ENCODE peak calls at places on chromosome 7, in four cellular contexts. G is A549, O is K562, A is HepG2. C is an unnamed sample.

GRCh38 chr7:127791790-127792189 is 139.8 kb downstream of the SND1 start:
- DNase-seq in A (no peak), O (no peak), G (no peak), C (no peak)

GRCh38 chr7:24980695-24981543 is 941 bp upstream of the OSBPL3 start:
- DNase-seq in G (peak; percentile 34), O (no peak), A (no peak), C (no peak)

GRCh38 chr7:18357691-18358090 is 137.9 kb upstream of the HDAC9 start:
- DNase-seq in A (no peak), O (no peak), G (peak; percentile 8), C (no peak)

GRCh38 chr7:140275069-140275961 is 98.5 kb upstream of the KDM7A start:
- DNase-seq in O (peak; percentile 66), A (no peak), G (no peak), C (no peak)

GRCh38 chr7:43166686-43167085 is 54.2 kb downstream of the HECW1 start:
- DNase-seq in A (no peak), O (no peak), G (no peak), C (no peak)

GRCh38 chr7:18312482-18312881 is 183.1 kb upstream of the HDAC9 start:
- DNase-seq in G (no peak), A (no peak), O (no peak), C (no peak)

GRCh38 chr7:103114576-103115008 is 34.3 kb downstream of the NAPEPLD start:
- DNase-seq in A (no peak), G (no peak), O (no peak), C (no peak)

GRCh38 chr7:139915864-139916716 is 87.0 kb downstream of the TBXAS1 start:
- DNase-seq in O (peak; percentile 94), A (no peak), G (peak; percentile 88), C (peak; percentile 91)

GRCh38 chr7:30816291-30817059 is 45.3 kb downstream of the MINDY4 start:
- DNase-seq in A (no peak), O (no peak), G (no peak), C (no peak)

GRCh38 chr7:24334012-24334411 is 50.0 kb downstream of the NPY start:
- DNase-seq in A (no peak), O (no peak), G (no peak), C (no peak)

GRCh38 chr7:127064-127598 is 65.2 kb upstream of the FAM20C start:
- DNase-seq in G (no peak), O (no peak), A (no peak), C (no peak)

GRCh38 chr7:82578430-82578829 is 134.9 kb upstream of the CACNA2D1 start:
- DNase-seq in G (peak; percentile 23), A (no peak), O (no peak), C (no peak)

GRCh38 chr7:140972876-140973829 is 41.6 kb downstream of the MRPS33 start:
- DNase-seq in G (no peak), O (no peak), A (peak; percentile 90), C (no peak)

GRCh38 chr7:80829527-80829926 is 89.3 kb downstream of the SEMA3C start:
- DNase-seq in A (no peak), O (no peak), G (no peak), C (no peak)

GRCh38 chr7:41416208-41416595 is 286.7 kb downstream of the INHBA start:
- DNase-seq in G (no peak), O (no peak), A (no peak), C (no peak)

GRCh38 chr7:7681191-7681935 is 37.0 kb downstream of the RPA3 start:
- DNase-seq in G (peak; percentile 58), O (no peak), A (peak; percentile 50), C (peak; percentile 56)

GRCh38 chr7:139635521-139636240 is 112.2 kb downstream of the CLEC2L start:
- DNase-seq in O (no peak), G (no peak), A (no peak), C (no peak)

GRCh38 chr7:76002139-76002538 is 7.7 kb upstream of the TMEM120A start:
- DNase-seq in O (no peak), G (no peak), A (no peak), C (no peak)

GRCh38 chr7:136079066-136079465 is 101.9 kb upstream of the MTPN start:
- DNase-seq in O (no peak), A (no peak), G (no peak), C (no peak)
- TF ChIP-seq POLR2AphosphoS2 in O (no peak), A (no peak), G (no peak), C (no peak)

GRCh38 chr7:70533614-70534013 is 598.3 kb upstream of the GALNT17 start:
- DNase-seq in O (no peak), G (no peak), A (no peak), C (no peak)

GRCh38 chr7:70527489-70527888 is 604.5 kb upstream of the GALNT17 start:
- DNase-seq in G (no peak), O (no peak), A (no peak), C (no peak)

GRCh38 chr7:70525991-70526390 is 606.0 kb upstream of the GALNT17 start:
- DNase-seq in O (no peak), G (no peak), A (no peak), C (no peak)

DNA sequence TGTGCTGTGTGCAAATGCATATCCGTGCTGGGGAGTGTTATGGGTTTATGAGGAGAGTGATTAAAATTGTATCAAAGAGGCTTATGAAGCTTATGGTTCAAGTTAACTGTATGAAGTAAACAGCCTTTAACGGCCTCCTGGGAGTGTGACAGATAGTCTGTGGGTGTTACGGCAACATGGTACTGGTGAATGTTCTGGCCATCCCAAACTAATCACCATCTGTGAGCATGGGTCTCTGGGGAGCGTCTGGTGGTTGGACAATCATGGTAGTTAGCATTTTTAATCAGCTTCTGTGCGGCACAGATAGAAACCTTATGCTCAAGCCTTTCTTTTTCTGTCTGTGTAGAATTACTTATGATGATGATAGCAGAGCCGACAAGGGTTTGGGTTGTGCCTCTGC is 601.8 kb upstream of the GALNT17 start:
- DNase-seq in G (no peak), A (no peak), O (no peak), C (no peak)
- TF ChIP-seq POLR2AphosphoS2 in G (no peak), A (no peak), O (no peak), C (no peak)

GRCh38 chr7:104160375-104160774 is 47.4 kb downstream of the ORC5 start:
- DNase-seq in G (peak; percentile 10), O (peak; percentile 15), A (no peak), C (no peak)
- TF ChIP-seq POLR2AphosphoS2 in G (no peak), O (no peak), A (no peak), C (no peak)

GRCh38 chr7:51592822-51593221 is 276.2 kb upstream of the COBL start:
- DNase-seq in O (no peak), A (no peak), G (no peak), C (no peak)
- TF ChIP-seq POLR2AphosphoS2 in O (no peak), A (no peak), G (no peak), C (no peak)

DNA sequence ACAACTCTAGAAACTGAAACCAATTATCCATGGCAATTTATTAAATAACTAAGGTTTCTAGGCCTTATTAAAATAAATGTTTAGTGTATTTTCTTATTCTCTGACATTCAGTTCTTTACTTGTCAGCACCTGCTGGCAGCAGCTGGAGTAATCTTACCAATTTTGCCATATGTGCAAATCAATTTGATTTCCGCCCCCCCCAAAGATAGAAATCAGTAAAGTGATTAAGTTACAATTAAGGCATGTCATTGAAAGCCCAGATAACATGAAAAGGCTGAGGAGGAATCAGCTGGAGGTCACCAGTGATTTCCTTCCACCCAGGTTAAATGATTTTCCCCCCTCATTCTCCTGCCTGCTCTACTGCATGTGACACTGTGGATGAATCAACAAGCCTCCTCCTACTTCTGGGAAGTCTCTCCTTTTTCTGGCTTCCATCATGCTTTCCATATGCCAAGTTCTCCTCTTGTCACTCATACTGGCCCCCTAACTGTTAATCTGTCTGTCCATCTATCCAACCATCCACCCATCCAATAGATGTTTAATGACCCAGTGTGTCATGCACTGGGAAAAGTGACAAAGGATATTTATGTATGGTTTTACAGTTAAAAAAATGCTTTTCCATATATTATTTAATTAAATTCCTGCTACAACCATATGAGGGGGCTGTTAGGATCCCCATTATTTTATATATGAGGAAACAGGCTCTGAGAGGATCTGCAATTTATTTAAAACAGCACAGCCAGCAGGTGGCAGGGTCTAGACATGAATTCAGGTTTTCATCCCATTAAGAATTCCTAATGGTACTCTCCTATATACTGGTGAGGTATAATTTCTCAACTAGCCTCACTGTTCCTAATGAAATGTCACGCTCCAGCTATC is 116.5 kb downstream of the ATXN7L1 start:
- DNase-seq in A (peak; percentile 41), O (peak; percentile 38), G (peak; percentile 71), C (no peak)
- TF ChIP-seq POLR2AphosphoS2 in A (no peak), O (no peak), G (no peak), C (no peak)